ENCODE peak calls at places on chromosomes 13 and 19, in four cellular contexts. C, O, D and V are unnamed samples.

GRCh38 chr13:101127741-101128353 is 288.5 kb downstream of the NALCN start:
- DNase-seq in C (no peak), O (peak; percentile 35), D (no peak), V (no peak)

GRCh38 chr13:66886248-66886647 is 343.9 kb downstream of the PCDH9 start:
- DNase-seq in C (no peak), O (no peak), D (no peak), V (no peak)

GRCh38 chr19:37654525-37654832 is 786 bp downstream of the ZFP30 start:
- DNase-seq in C (no peak), O (no peak), D (no peak), V (no peak)

GRCh38 chr19:56071151-56071550 is 49.9 kb downstream of the ZNF787 start:
- DNase-seq in C (no peak), O (no peak), D (no peak), V (peak; percentile 77)

GRCh38 chr19:8526345-8527062 is 12.5 kb upstream of the ZNF414 start:
- DNase-seq in C (peak; percentile 97), O (peak; percentile 94), D (no peak), V (peak; percentile 91)

GRCh38 chr13:47798906-47799305 is 202.2 kb downstream of the SUCLA2 start:
- DNase-seq in C (no peak), O (no peak), D (no peak), V (no peak)

GRCh38 chr19:49631279-49631588 is 8.7 kb downstream of the RRAS start:
- DNase-seq in C (no peak), O (peak; percentile 35), D (no peak), V (no peak)

GRCh38 chr13:112724788-112725345 is 35.0 kb downstream of the ATP11A start:
- DNase-seq in C (no peak), O (no peak), D (no peak), V (no peak)

GRCh38 chr13:35722438-35723060 is 246.1 kb upstream of the MAB21L1 start:
- DNase-seq in C (no peak), O (no peak), D (no peak), V (no peak)

GRCh38 chr13:34085199-34085598 is 267.2 kb downstream of the RFC3 start:
- DNase-seq in C (no peak), O (no peak), D (no peak), V (no peak)

GRCh38 chr13:28037399-28037798 is 48.9 kb upstream of the URAD start:
- DNase-seq in C (no peak), O (no peak), D (no peak), V (no peak)

GRCh38 chr13:73544175-73544574 is 485.4 kb downstream of the KLF5 start:
- DNase-seq in C (no peak), O (no peak), D (no peak), V (no peak)

GRCh38 chr19:35483089-35483488 is 7.2 kb downstream of the KRTDAP start:
- DNase-seq in C (no peak), O (no peak), D (no peak), V (no peak)

GRCh38 chr13:113216165-113217056 is 7.0 kb downstream of the CUL4A start:
- DNase-seq in C (no peak), O (peak; percentile 76), D (no peak), V (no peak)

GRCh38 chr13:109941951-109942350 is 155.6 kb upstream of the IRS2 start:
- DNase-seq in C (no peak), O (no peak), D (no peak), V (no peak)

GRCh38 chr13:93425411-93425810 is 198.8 kb downstream of the GPC6 start:
- DNase-seq in C (no peak), O (no peak), D (no peak), V (no peak)

GRCh38 chr13:68748038-68748437 is 1359.6 kb upstream of the ATXN8OS start:
- DNase-seq in C (no peak), O (no peak), D (no peak), V (no peak)

GRCh38 chr13:107563099-107563925 is 652.0 kb downstream of the LIG4 start:
- DNase-seq in C (no peak), O (no peak), D (no peak), V (no peak)

GRCh38 chr19:48608798-48609263 is 2.3 kb downstream of the SPACA4 start:
- DNase-seq in C (no peak), O (no peak), D (no peak), V (no peak)

GRCh38 chr13:45333973-45334922 is 6.7 kb downstream of the TPT1 start:
- DNase-seq in C (no peak), O (no peak), D (no peak), V (no peak)

DNA sequence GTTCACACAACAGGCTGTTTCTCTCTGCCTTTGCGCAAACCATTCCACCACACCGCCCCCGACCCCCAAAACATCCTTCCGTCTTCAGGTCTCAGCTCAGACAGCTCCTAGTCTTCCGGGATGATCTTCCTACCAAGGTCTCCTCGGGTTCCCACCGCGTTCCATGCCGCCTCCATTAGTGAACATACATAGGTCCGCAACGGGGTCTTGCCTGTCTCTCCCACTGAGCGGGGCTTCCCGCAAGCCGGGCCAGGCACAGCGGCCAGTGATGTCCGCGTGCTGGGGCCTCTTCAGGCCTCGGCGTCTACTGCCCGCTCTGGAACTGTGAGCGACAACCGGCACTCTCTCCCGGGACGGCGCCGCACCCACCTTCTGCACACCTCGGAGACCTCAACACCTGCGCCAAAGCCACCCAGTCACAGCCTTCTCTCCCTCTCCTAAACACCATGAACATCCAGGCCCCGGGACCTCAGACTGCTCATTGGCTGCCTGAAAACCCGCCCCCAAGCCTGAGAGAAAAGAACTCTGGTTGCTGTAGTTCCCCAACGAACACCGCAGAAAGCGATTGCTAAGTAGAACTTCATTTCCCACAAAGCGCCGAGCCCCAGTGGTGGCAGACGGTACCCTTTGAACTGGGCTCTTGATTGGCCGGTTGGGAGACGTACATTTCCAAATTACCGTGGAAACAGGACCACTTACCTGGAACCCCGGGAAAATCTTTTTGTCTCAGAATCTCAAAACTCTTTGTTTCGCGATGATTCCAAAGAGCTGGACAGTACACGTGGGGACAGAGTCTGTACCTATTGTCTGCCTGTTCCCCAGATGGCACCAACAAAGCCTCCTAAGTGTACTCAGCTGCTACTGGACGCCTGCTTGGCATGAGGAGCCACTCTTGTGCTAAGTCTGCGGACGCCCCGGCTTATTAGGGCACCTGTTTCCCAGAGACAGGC is 9.5 kb downstream of the DYRK1B start:
- DNase-seq in C (peak; percentile 80), O (peak; percentile 94), D (peak; percentile 71), V (peak; percentile 92)
- TF ChIP-seq POLR2A in C (no peak), O (peak; percentile 83), D (peak; percentile 30), V (peak; percentile 52)

GRCh38 chr19:53991224-53992113 is at the start of gene CACNG6:
- DNase-seq in C (no peak), O (peak; percentile 21), D (no peak), V (peak; percentile 31)

GRCh38 chr19:53988981-53989380 is 2.5 kb upstream of the CACNG6 start:
- DNase-seq in C (no peak), O (no peak), D (no peak), V (no peak)

GRCh38 chr19:53992815-53993214 is 1.4 kb downstream of the CACNG6 start:
- DNase-seq in C (no peak), O (no peak), D (no peak), V (no peak)

GRCh38 chr19:53992211-53992610 is 774 bp downstream of the CACNG6 start:
- DNase-seq in C (no peak), O (no peak), D (no peak), V (no peak)

DNA sequence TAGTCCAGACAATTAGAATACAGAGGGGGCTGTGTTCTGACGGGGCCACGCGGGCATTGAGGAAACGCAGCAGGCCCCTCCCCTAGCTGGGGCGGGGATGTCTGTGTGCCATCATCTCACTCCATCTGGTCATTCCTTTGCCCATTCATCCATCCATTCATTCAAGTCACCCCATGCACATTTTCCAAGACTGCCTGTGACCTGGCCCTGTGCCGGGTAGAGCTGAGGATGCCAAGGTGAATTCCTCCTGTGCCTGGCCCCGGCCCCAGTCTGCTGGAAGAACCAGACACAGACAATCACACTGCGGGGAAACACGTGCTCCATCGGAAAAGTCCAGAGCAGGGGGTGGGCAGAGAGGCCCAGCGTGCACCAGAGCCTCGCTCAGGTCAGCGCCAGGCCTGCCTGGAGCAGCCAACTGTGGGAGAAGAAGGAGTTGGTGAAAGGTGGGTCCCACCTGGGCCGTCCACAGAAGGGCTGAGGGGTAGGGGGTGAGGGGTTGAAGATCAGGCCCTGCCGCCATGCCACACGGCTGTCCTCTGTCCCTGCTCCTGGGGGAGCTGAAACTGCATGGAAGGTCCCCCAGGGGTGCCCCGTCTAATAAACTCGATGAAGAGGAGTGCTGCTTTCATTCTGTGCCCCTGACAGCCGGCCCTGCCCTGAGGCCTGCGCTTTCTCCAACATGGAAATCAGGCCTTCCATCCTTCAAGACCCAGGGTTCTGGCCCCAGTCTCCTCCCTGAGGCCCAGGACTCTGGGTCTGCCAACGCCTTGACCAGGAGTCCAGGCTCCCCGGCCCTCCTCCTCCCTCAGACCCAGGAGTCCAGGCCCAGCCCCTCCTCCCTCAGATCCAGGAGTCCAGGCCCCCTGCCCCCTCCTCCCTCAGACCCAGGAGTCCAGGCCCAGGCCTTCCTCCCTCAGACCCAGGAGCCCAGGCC is 1.6 kb upstream of the CACNG6 start:
- DNase-seq in C (no peak), O (no peak), D (no peak), V (no peak)
- TF ChIP-seq POLR2A in C (no peak), O (no peak), D (no peak), V (no peak)

GRCh38 chr19:45189971-45190370 is 11.4 kb downstream of the BLOC1S3 start:
- DNase-seq in C (no peak), O (no peak), D (no peak), V (no peak)

GRCh38 chr19:45182758-45183157 is 4.2 kb downstream of the BLOC1S3 start:
- DNase-seq in C (no peak), O (no peak), D (no peak), V (no peak)

GRCh38 chr19:45187421-45188100 is 9.0 kb downstream of the BLOC1S3 start:
- DNase-seq in C (no peak), O (peak; percentile 25), D (no peak), V (no peak)

GRCh38 chr19:45184115-45184514 is 5.5 kb downstream of the BLOC1S3 start:
- DNase-seq in C (no peak), O (no peak), D (no peak), V (no peak)

GRCh38 chr19:45186509-45187334 is 8.1 kb downstream of the BLOC1S3 start:
- DNase-seq in C (no peak), O (no peak), D (no peak), V (no peak)
- TF ChIP-seq POLR2A in C (no peak), O (no peak), D (no peak), V (no peak)

GRCh38 chr19:15418588-15419412 is at the start of gene AKAP8L:
- DNase-seq in C (peak; percentile 98), O (peak; percentile 100), D (peak; percentile 99), V (peak; percentile 98)
- TF ChIP-seq POLR2A in C (peak; percentile 83), O (peak; percentile 93), D (peak; percentile 89), V (peak; percentile 92)

DNA sequence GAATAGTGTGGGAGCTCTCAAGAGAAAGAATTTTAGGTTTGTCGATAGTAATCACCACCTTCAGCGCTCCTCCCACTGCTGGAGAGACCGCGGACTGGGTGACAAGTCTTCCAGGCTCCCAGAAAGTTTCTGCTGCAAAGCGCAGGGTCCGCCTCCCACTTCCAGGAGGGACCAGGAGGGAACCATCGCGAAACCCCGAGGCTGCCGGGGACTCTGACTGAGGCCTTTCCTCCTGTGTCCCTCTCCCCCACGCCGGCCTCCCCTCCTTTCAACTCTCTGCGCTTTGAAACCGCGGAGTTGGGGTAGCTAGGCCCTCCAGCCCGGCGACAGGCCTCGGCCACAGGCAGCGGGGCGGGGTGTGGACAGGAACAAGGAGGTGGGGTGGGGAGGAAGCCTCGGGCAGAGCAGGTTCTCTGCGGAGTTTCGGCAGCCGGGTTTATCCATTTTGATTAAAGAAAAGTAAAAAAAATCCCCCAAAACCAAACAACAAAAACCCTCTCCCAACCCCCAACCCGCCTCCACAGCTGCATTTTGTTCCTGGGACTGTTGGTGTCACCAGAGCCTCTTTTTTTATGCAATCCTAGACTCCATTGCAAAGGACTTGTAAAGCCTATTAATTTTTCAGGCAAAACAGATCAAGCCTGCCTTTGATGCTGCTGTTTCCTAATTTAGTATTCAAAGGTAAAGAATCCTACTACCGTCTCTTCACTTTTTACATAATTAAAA is 157.2 kb downstream of the TM9SF2 start:
- DNase-seq in C (peak; percentile 50), O (peak; percentile 54), D (no peak), V (peak; percentile 63)
- TF ChIP-seq POLR2A in C (no peak), O (no peak), D (no peak), V (no peak)